ENCODE peak calls at places on chromosomes 11 and 22, in four cellular contexts. T is foreskin fibroblast, I is HCT116, B is WERI-Rb-1. P is an unnamed sample.

GRCh38 chr11:19389787-19390303 is 149.1 kb upstream of the E2F8 start:
- DNase-seq in I (no peak), T (peak), B (no peak), P (no peak)

GRCh38 chr11:16809901-16810668 is 71.6 kb downstream of the C11orf58 start:
- DNase-seq in T (peak), I (no peak), B (no peak), P (no peak)

GRCh38 chr11:112652786-112653390 is 308.3 kb upstream of the NCAM1 start:
- DNase-seq in T (peak), B (no peak), I (no peak), P (peak)

GRCh38 chr22:49962751-49963646 is 2.4 kb downstream of the PIM3 start:
- DNase-seq in T (no peak), I (no peak), B (no peak), P (no peak)

GRCh38 chr22:37330200-37331033 is 48.1 kb downstream of the CYTH4 start:
- DNase-seq in T (peak), I (peak), B (peak), P (peak)

GRCh38 chr11:5690216-5690615 is 626 bp downstream of the TRIM22 start:
- DNase-seq in I (no peak), B (no peak), T (peak), P (no peak)

GRCh38 chr11:8090756-8091155 is 9.7 kb downstream of the TUB start:
- DNase-seq in B (peak), T (peak), I (peak), P (no peak)

GRCh38 chr11:70671083-70671482 is 272.8 kb downstream of the CTTN start:
- DNase-seq in B (peak), T (no peak), I (no peak), P (no peak)

GRCh38 chr11:118789501-118790356 is 1.2 kb downstream of the DDX6 start:
- DNase-seq in T (peak), I (no peak), B (no peak), P (peak)

GRCh38 chr11:125407046-125407445 is 89.0 kb downstream of the FEZ1 start:
- DNase-seq in B (no peak), I (no peak), T (no peak), P (no peak)

GRCh38 chr11:117378966-117379865 is 51.6 kb downstream of the CEP164 start:
- DNase-seq in T (no peak), I (no peak), B (no peak), P (no peak)

GRCh38 chr11:128688031-128688713 is 5.7 kb upstream of the FLI1 start:
- DNase-seq in T (no peak), B (no peak), I (no peak), P (no peak)

GRCh38 chr11:82750643-82751139 is 17.0 kb upstream of the FAM181B start:
- DNase-seq in B (peak), I (no peak), T (peak), P (no peak)

GRCh38 chr11:83063073-83063754 is 8.5 kb downstream of the RAB30 start:
- DNase-seq in B (no peak), I (no peak), T (peak), P (no peak)

GRCh38 chr11:83816572-83817187 is 530.5 kb upstream of the CCDC90B start:
- DNase-seq in T (peak), B (no peak), I (no peak), P (peak)

GRCh38 chr22:20071524-20071972 is 8.5 kb upstream of the DGCR8 start:
- DNase-seq in T (no peak), I (no peak), B (no peak), P (no peak)

GRCh38 chr11:45622283-45622682 is 43.1 kb downstream of the CHST1 start:
- DNase-seq in B (no peak), I (no peak), T (no peak), P (no peak)

GRCh38 chr11:122656073-122656630 is 630 bp downstream of the UBASH3B start:
- DNase-seq in B (peak), T (peak), I (no peak), P (peak)

GRCh38 chr11:3222941-3223905 is 4.6 kb upstream of the MRGPRG start:
- DNase-seq in T (no peak), I (no peak), B (no peak), P (no peak)

GRCh38 chr22:35568751-35569725 is 28.4 kb downstream of the RASD2 start:
- DNase-seq in B (peak), I (no peak), T (peak), P (peak)

GRCh38 chr22:25497269-25497668 is 67.2 kb upstream of the GRK3 start:
- DNase-seq in B (no peak), I (no peak), T (peak), P (no peak)

GRCh38 chr22:47202819-47203553 is 440.5 kb downstream of the TBC1D22A start:
- DNase-seq in T (no peak), B (no peak), I (no peak), P (no peak)

GRCh38 chr11:127017482-127017881 is 16.9 kb upstream of the KIRREL3 start:
- DNase-seq in I (no peak), B (peak), T (peak), P (peak)

GRCh38 chr11:77155556-77156130 is 27.6 kb downstream of the MYO7A start:
- DNase-seq in I (no peak), B (no peak), T (no peak), P (no peak)

GRCh38 chr11:12167098-12167999 is 57.0 kb downstream of the MICAL2 start:
- DNase-seq in I (peak), B (no peak), T (peak), P (peak)

GRCh38 chr11:41954034-41954433 is 494.6 kb upstream of the LRRC4C start:
- DNase-seq in I (no peak), B (no peak), T (peak), P (peak)

GRCh38 chr11:34616830-34617504 is 3.9 kb upstream of the EHF start:
- DNase-seq in T (no peak), I (no peak), B (no peak), P (no peak)

GRCh38 chr11:124752471-124753100 is 531 bp upstream of the VSIG2 start:
- DNase-seq in I (no peak), B (no peak), T (no peak), P (no peak)

GRCh38 chr11:67261942-67262681 is 4.2 kb upstream of the GRK2 start:
- DNase-seq in I (no peak), B (no peak), T (no peak), P (no peak)

GRCh38 chr11:67260406-67260805 is 5.9 kb upstream of the GRK2 start:
- DNase-seq in T (no peak), I (no peak), B (no peak), P (no peak)

GRCh38 chr11:67264260-67264659 is 2.0 kb upstream of the GRK2 start:
- DNase-seq in I (no peak), B (no peak), T (no peak), P (no peak)

GRCh38 chr11:67262731-67263675 is 3.3 kb upstream of the GRK2 start:
- DNase-seq in B (peak), T (peak), I (peak), P (peak)

GRCh38 chr11:67261635-67261941 is 4.7 kb upstream of the GRK2 start:
- DNase-seq in I (no peak), T (no peak), B (no peak), P (no peak)
- TF ChIP-seq CTCF in I (peak), T (peak), B (peak), P (peak)

DNA sequence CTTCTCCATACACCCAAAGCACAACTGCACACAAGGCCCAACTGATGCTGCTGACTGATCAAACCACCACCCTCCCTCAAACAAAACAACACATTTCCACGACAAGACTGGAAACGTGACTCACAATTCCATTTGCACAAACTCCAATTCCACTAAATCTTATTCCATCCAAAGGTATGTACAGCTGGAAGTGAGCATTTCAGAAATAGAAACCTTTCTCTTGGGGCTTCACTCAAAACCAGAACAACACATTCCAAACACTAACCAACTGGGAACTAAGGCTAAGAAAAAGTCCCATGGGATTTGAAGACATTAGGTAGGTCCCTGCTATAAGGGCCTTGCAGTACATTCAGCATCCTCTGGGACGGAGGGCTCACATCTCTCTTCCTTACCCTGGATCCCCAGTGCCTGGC is 19.6 kb downstream of the MORC2 start:
- DNase-seq in T (peak), I (no peak), B (no peak), P (peak)
- TF ChIP-seq CTCF in T (no peak), I (no peak), B (no peak), P (peak)

GRCh38 chr22:48751539-48752437 is 1075.9 kb downstream of the BRD1 start:
- DNase-seq in B (no peak), T (no peak), I (no peak), P (no peak)

GRCh38 chr22:48750282-48750681 is 1077.4 kb downstream of the BRD1 start:
- DNase-seq in B (no peak), I (no peak), T (no peak), P (no peak)

GRCh38 chr22:48749555-48750227 is 1078.0 kb downstream of the BRD1 start:
- DNase-seq in T (no peak), B (no peak), I (no peak), P (no peak)

GRCh38 chr22:48752451-48753380 is 1075.0 kb downstream of the BRD1 start:
- DNase-seq in I (no peak), T (no peak), B (no peak), P (no peak)

GRCh38 chr22:48750826-48751440 is 1076.7 kb downstream of the BRD1 start:
- DNase-seq in T (no peak), I (no peak), B (no peak), P (no peak)
- TF ChIP-seq CTCF in T (no peak), I (no peak), B (no peak), P (no peak)

GRCh38 chr11:35799655-35800054 is 137.1 kb downstream of the TRIM44 start:
- DNase-seq in I (no peak), T (no peak), B (no peak), P (no peak)
- TF ChIP-seq CTCF in I (peak), T (no peak), B (no peak), P (peak)

GRCh38 chr11:61186504-61186903 is 16.8 kb upstream of the PGA3 start:
- DNase-seq in T (no peak), I (no peak), B (no peak), P (no peak)

GRCh38 chr11:61187505-61188130 is 15.7 kb upstream of the PGA3 start:
- DNase-seq in I (peak), B (peak), T (peak), P (peak)

GRCh38 chr11:61181489-61181888 is 20.3 kb upstream of the VPS37C start:
- DNase-seq in I (no peak), B (no peak), T (no peak), P (no peak)

DNA sequence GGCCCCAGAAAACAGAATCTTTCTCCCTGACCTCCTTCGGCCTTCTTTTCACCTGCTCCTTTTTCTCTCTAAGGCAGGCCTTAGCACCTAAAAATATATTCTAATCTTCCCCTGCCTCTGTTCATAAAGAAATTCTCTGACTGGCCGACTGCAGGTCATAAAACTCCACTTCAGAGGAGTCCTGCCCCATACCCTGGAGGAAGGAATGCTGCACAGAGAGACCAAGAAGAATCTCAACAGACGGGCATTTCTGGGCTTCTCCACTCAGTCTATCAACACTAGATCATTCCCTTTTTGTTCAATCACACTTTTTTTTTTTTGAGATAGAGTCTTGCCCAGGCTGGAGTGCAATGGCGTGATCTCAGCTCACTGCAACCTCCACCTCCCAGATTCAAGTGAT is 19.7 kb upstream of the PGA3 start:
- DNase-seq in I (no peak), T (no peak), B (no peak), P (no peak)
- TF ChIP-seq CTCF in I (peak), T (peak), B (no peak), P (peak)

GRCh38 chr11:107651672-107652071 is 60.2 kb downstream of the SLN start:
- DNase-seq in B (no peak), I (peak), T (no peak), P (peak)
- TF ChIP-seq CTCF in B (no peak), I (peak), T (no peak), P (peak)

GRCh38 chr22:45948081-45948648 is 28.8 kb downstream of the WNT7B start:
- DNase-seq in I (no peak), T (no peak), B (no peak), P (no peak)
- TF ChIP-seq CTCF in I (no peak), T (no peak), B (no peak), P (no peak)

GRCh38 chr11:95451261-95451660 is 220.3 kb upstream of the SESN3 start:
- DNase-seq in B (no peak), T (no peak), I (no peak), P (no peak)

GRCh38 chr11:95456704-95457491 is 225.9 kb upstream of the SESN3 start:
- DNase-seq in I (no peak), T (peak), B (no peak), P (no peak)

GRCh38 chr11:95453616-95454118 is 222.7 kb upstream of the SESN3 start:
- DNase-seq in B (no peak), T (peak), I (peak), P (no peak)

GRCh38 chr11:95451682-95452081 is 220.7 kb upstream of the SESN3 start:
- DNase-seq in I (no peak), T (peak), B (no peak), P (no peak)

GRCh38 chr11:95455228-95455627 is 224.2 kb upstream of the SESN3 start:
- DNase-seq in B (no peak), I (no peak), T (no peak), P (no peak)
- TF ChIP-seq CTCF in B (no peak), I (no peak), T (no peak), P (no peak)

DNA sequence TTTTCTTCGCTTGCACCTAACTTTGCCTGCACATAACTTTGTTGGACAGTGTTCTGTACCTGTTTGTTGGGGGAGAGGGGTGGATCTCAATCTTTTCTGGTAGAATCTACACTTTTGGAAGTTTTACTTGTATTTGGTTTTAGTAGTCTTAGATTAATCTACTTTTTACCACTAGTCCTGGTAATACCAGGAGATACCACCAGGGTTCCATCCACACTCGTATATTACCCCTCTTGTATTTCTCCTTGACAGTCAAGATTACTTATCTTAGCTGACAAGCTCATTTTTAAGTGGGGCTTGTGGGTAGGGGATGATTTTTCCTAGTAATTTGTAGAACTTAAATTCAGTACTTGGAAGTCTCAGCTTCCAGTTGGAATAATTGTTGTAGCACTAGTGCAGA is 37.3 kb upstream of the TECTA start:
- DNase-seq in B (no peak), T (no peak), I (no peak), P (peak)
- TF ChIP-seq CTCF in B (no peak), T (peak), I (peak), P (peak)

GRCh38 chr11:32288276-32288675 is 147.1 kb downstream of the WT1 start:
- DNase-seq in I (no peak), B (no peak), T (no peak), P (no peak)
- TF ChIP-seq CTCF in I (peak), B (no peak), T (no peak), P (peak)

P was measured in HFFc6.